ENCODE peak calls at places on chromosome 1, in four cellular contexts. D, N, G and I are unnamed samples.

GRCh38 chr1:16248603-16249534 is 11.9 kb upstream of the CPLANE2 start:
- DNase-seq in G (peak; percentile 78), N (no peak), D (peak; percentile 21), I (peak; percentile 49)

GRCh38 chr1:12063141-12064072 is at the start of gene TNFRSF8:
- DNase-seq in G (no peak), D (no peak), N (peak; percentile 29), I (no peak)

GRCh38 chr1:68495532-68495931 is 1.4 kb downstream of the DEPDC1 start:
- DNase-seq in G (no peak), N (no peak), D (no peak), I (no peak)

GRCh38 chr1:234969630-234970370 is 158.8 kb downstream of the TOMM20 start:
- DNase-seq in D (no peak), G (peak; percentile 67), N (no peak), I (no peak)

GRCh38 chr1:15417365-15417934 is 7.8 kb downstream of the EFHD2 start:
- DNase-seq in D (no peak), N (peak; percentile 57), G (no peak), I (no peak)

GRCh38 chr1:232046531-232047283 is 420.1 kb downstream of the DISC1 start:
- DNase-seq in G (no peak), N (no peak), D (no peak), I (no peak)

GRCh38 chr1:198671136-198671535 is 32.3 kb downstream of the PTPRC start:
- DNase-seq in D (peak; percentile 53), G (no peak), N (no peak), I (peak; percentile 51)

GRCh38 chr1:35851175-35851869 is 31.7 kb upstream of the AGO1 start:
- DNase-seq in D (no peak), G (no peak), N (no peak), I (no peak)

GRCh38 chr1:8486047-8486446 is 168.1 kb downstream of the SLC45A1 start:
- DNase-seq in G (no peak), N (no peak), D (no peak), I (no peak)

GRCh38 chr1:202631076-202631923 is 79.0 kb downstream of the SYT2 start:
- DNase-seq in D (no peak), N (no peak), G (no peak), I (no peak)

GRCh38 chr1:54121482-54122130 is 31.2 kb downstream of the CDCP2 start:
- DNase-seq in D (peak; percentile 46), G (peak; percentile 77), N (peak; percentile 75), I (peak; percentile 63)

GRCh38 chr1:85708826-85709222 is 591 bp upstream of the ZNHIT6 start:
- DNase-seq in G (no peak), D (no peak), N (no peak), I (no peak)

GRCh38 chr1:198529414-198529813 is 11.1 kb downstream of the ATP6V1G3 start:
- DNase-seq in N (no peak), G (no peak), D (no peak), I (no peak)

GRCh38 chr1:218942421-218942820 is 231.3 kb upstream of the LYPLAL1 start:
- DNase-seq in G (peak; percentile 9), N (no peak), D (no peak), I (no peak)

GRCh38 chr1:66475940-66476339 is 58.0 kb upstream of the SGIP1 start:
- DNase-seq in G (no peak), D (no peak), N (no peak), I (no peak)

GRCh38 chr1:21294266-21295058 is 4.2 kb upstream of the ECE1 start:
- DNase-seq in N (peak; percentile 85), D (peak; percentile 96), G (no peak), I (peak; percentile 92)

GRCh38 chr1:68346192-68346808 is 103.5 kb downstream of the RPE65 start:
- DNase-seq in N (no peak), D (peak; percentile 27), G (no peak), I (peak; percentile 29)

GRCh38 chr1:206829282-206829681 is 36.1 kb upstream of the IL20 start:
- DNase-seq in G (no peak), D (peak; percentile 76), N (no peak), I (peak; percentile 45)

GRCh38 chr1:19765623-19766022 is 34.1 kb downstream of the TMCO4 start:
- DNase-seq in G (no peak), N (no peak), D (no peak), I (no peak)

GRCh38 chr1:183023601-183024351 is 556 bp downstream of the LAMC1 start:
- DNase-seq in G (peak; percentile 65), N (peak; percentile 16), D (peak; percentile 92), I (peak; percentile 87)

GRCh38 chr1:116580446-116581322 is 9.9 kb upstream of the CD58 start:
- DNase-seq in G (no peak), D (no peak), N (no peak), I (no peak)

GRCh38 chr1:43451157-43451591 is 2.6 kb downstream of the HYI start:
- DNase-seq in G (no peak), D (no peak), N (no peak), I (no peak)

GRCh38 chr1:180838535-180838934 is 74.2 kb upstream of the KIAA1614 start:
- DNase-seq in N (no peak), D (no peak), G (no peak), I (no peak)

GRCh38 chr1:71196685-71197084 is 115.8 kb upstream of the ZRANB2 start:
- DNase-seq in D (peak; percentile 8), N (no peak), G (no peak), I (no peak)

GRCh38 chr1:188402986-188403385 is 1574.2 kb downstream of the PLA2G4A start:
- DNase-seq in G (no peak), D (no peak), N (no peak), I (no peak)

GRCh38 chr1:171188388-171189266 is 3.5 kb downstream of the FMO2 start:
- DNase-seq in G (no peak), N (peak; percentile 33), D (peak; percentile 73), I (peak; percentile 65)

GRCh38 chr1:198890531-198890930 is 251.7 kb downstream of the PTPRC start:
- DNase-seq in N (no peak), G (no peak), D (no peak), I (no peak)

GRCh38 chr1:62306065-62306464 is 13.2 kb downstream of the KANK4 start:
- DNase-seq in G (no peak), D (no peak), N (no peak), I (no peak)

GRCh38 chr1:3918966-3919611 is 19.0 kb upstream of the C1orf174 start:
- DNase-seq in N (no peak), G (no peak), D (no peak), I (no peak)

GRCh38 chr1:224894915-224895314 is 34.6 kb upstream of the DNAH14 start:
- DNase-seq in D (no peak), G (no peak), N (no peak), I (peak; percentile 15)

GRCh38 chr1:5644281-5645134 is 347.7 kb downstream of the NPHP4 start:
- DNase-seq in N (no peak), D (no peak), G (no peak), I (no peak)

GRCh38 chr1:36576677-36577076 is 94.0 kb upstream of the CSF3R start:
- DNase-seq in N (no peak), G (no peak), D (no peak), I (no peak)

GRCh38 chr1:175191654-175192053 is 922 bp downstream of the KIAA0040 start:
- DNase-seq in G (no peak), N (no peak), D (peak; percentile 81), I (peak; percentile 61)

GRCh38 chr1:192133350-192133950 is 24.8 kb upstream of the RGS18 start:
- DNase-seq in D (no peak), G (no peak), N (no peak), I (no peak)

GRCh38 chr1:66464802-66465201 is 69.2 kb upstream of the SGIP1 start:
- DNase-seq in G (no peak), D (no peak), N (no peak), I (no peak)

GRCh38 chr1:91712981-91713841 is 172.7 kb downstream of the TGFBR3 start:
- DNase-seq in D (no peak), N (peak; percentile 15), G (peak; percentile 43), I (no peak)
- H3K4me3 ChIP-seq in D (no peak overlapping the region), N (no peak overlapping the region), G (peak overlapping the region; percentile 32), I (no peak overlapping the region)

DNA sequence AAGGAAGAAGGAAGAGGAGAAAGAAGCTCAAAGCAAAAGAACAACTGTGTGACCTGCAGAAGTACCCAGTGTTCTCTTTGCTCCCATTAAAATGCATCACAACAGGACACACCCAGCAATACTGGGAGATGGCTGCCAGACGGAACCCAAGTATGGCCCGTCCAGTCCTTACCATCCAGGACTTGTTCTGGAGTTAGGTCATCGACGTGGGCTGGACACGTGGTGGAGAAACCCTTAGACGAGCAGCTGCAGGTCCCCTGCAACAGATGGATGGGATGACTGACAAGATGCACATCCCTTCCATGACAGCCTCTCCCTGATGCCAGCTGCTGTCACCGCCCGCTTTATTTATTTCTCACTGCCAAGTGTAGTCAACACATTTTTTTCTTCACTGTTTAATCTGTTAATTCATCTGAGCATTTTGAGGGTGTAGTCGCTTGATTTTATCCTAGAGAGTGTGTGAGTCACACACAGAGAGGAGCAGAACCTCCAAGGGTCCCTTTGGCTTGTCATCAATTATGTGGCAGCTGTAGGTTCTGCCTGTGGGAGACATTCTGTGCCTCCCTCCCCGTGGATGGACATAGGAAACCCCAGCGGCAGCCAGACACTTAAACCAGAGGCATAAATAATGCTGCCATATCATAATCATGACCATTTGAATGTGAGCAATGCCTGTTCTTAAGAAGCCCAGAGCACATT is 80.9 kb downstream of the ABCA4 start:
- DNase-seq in N (no peak), G (peak; percentile 36), D (no peak), I (no peak)
- H3K27ac ChIP-seq in N (no peak overlapping the region), G (no peak overlapping the region), D (no peak overlapping the region), I (no peak overlapping the region)

GRCh38 chr1:155061381-155062150 is 2.0 kb upstream of the EFNA4 start:
- DNase-seq in G (peak; percentile 88), N (peak; percentile 99), D (peak; percentile 96), I (peak; percentile 97)
- H3K4me3 ChIP-seq in G (no peak overlapping the region), N (no peak overlapping the region), D (no peak overlapping the region), I (peak overlapping the region; percentile 84)

GRCh38 chr1:45542591-45542990 is 8.0 kb upstream of the AKR1A1 start:
- DNase-seq in N (no peak), G (no peak), D (no peak), I (no peak)

GRCh38 chr1:45544530-45544929 is 6.1 kb upstream of the AKR1A1 start:
- DNase-seq in G (no peak), N (no peak), D (no peak), I (no peak)

GRCh38 chr1:45545553-45546310 is 4.9 kb upstream of the AKR1A1 start:
- DNase-seq in N (no peak), D (no peak), G (no peak), I (no peak)

GRCh38 chr1:45545019-45545493 is 5.6 kb upstream of the AKR1A1 start:
- DNase-seq in D (no peak), N (no peak), G (no peak), I (peak; percentile 24)

GRCh38 chr1:45543599-45544417 is 6.8 kb upstream of the AKR1A1 start:
- DNase-seq in N (peak; percentile 66), G (peak; percentile 26), D (peak; percentile 73), I (peak; percentile 46)
- H3K27ac ChIP-seq in N (no peak overlapping the region), G (no peak overlapping the region), D (peak overlapping the region; percentile 69), I (peak overlapping the region; percentile 51)